ENCODE peak calls at places on chromosomes 1 and 21, in seven cellular contexts. One of them, this sample, is unnamed.

GRCh38 chr1:167821969-167822685 is 91.8 kb downstream of the ADCY10 start:
- DNase-seq in activated effector memory CD4-positive, alpha-beta T cell treated with anti-CD3 and anti-CD28 coated beads, Interleukin-2, amount 50 U/mL, for 16 hours: no peak
- DNase-seq in naive thymus-derived CD4-positive, alpha-beta T cell: no peak
- DNase-seq in EH: peak
- DNase-seq in activated CD4-positive, alpha-beta T cell treated with anti-CD3 and anti-CD28 coated beads, Interleukin-2, amount 10 ng/mL, durations not matched to agents 7 days and 5 days: no peak
- DNase-seq in NCI-H82: no peak
- DNase-seq in NCI-H1092: no peak
- DNase-seq in this sample: no peak

GRCh38 chr1:58162952-58163550 is 383.5 kb downstream of the OMA1 start:
- DNase-seq in naive thymus-derived CD4-positive, alpha-beta T cell: peak
- DNase-seq in NCI-H82: peak
- DNase-seq in activated CD4-positive, alpha-beta T cell treated with anti-CD3 and anti-CD28 coated beads, Interleukin-2, amount 10 ng/mL, durations not matched to agents 7 days and 5 days: peak
- DNase-seq in activated effector memory CD4-positive, alpha-beta T cell treated with anti-CD3 and anti-CD28 coated beads, Interleukin-2, amount 50 U/mL, for 16 hours: no peak
- DNase-seq in NCI-H1092: peak
- DNase-seq in EH: peak
- DNase-seq in this sample: peak

GRCh38 chr21:33685613-33686197 is 43.4 kb downstream of the ITSN1 start:
- DNase-seq in activated effector memory CD4-positive, alpha-beta T cell treated with anti-CD3 and anti-CD28 coated beads, Interleukin-2, amount 50 U/mL, for 16 hours: no peak
- DNase-seq in EH: peak
- DNase-seq in NCI-H82: no peak
- DNase-seq in NCI-H1092: no peak
- DNase-seq in naive thymus-derived CD4-positive, alpha-beta T cell: no peak
- DNase-seq in activated CD4-positive, alpha-beta T cell treated with anti-CD3 and anti-CD28 coated beads, Interleukin-2, amount 10 ng/mL, durations not matched to agents 7 days and 5 days: no peak
- DNase-seq in this sample: no peak

GRCh38 chr21:28261291-28261690 is 731.4 kb downstream of the LTN1 start:
- DNase-seq in activated effector memory CD4-positive, alpha-beta T cell treated with anti-CD3 and anti-CD28 coated beads, Interleukin-2, amount 50 U/mL, for 16 hours: no peak
- DNase-seq in EH: peak
- DNase-seq in NCI-H82: no peak
- DNase-seq in naive thymus-derived CD4-positive, alpha-beta T cell: no peak
- DNase-seq in activated CD4-positive, alpha-beta T cell treated with anti-CD3 and anti-CD28 coated beads, Interleukin-2, amount 10 ng/mL, durations not matched to agents 7 days and 5 days: no peak
- DNase-seq in NCI-H1092: no peak
- DNase-seq in this sample: no peak

GRCh38 chr1:52662645-52663313 is 29.8 kb downstream of the SHISAL2A start:
- DNase-seq in NCI-H82: peak
- DNase-seq in EH: peak
- DNase-seq in naive thymus-derived CD4-positive, alpha-beta T cell: no peak
- DNase-seq in activated CD4-positive, alpha-beta T cell treated with anti-CD3 and anti-CD28 coated beads, Interleukin-2, amount 10 ng/mL, durations not matched to agents 7 days and 5 days: no peak
- DNase-seq in activated effector memory CD4-positive, alpha-beta T cell treated with anti-CD3 and anti-CD28 coated beads, Interleukin-2, amount 50 U/mL, for 16 hours: no peak
- DNase-seq in NCI-H1092: no peak
- DNase-seq in this sample: no peak

GRCh38 chr1:5566924-5567323 is 425.3 kb downstream of the NPHP4 start:
- DNase-seq in NCI-H82: no peak
- DNase-seq in NCI-H1092: no peak
- DNase-seq in activated effector memory CD4-positive, alpha-beta T cell treated with anti-CD3 and anti-CD28 coated beads, Interleukin-2, amount 50 U/mL, for 16 hours: no peak
- DNase-seq in naive thymus-derived CD4-positive, alpha-beta T cell: no peak
- DNase-seq in activated CD4-positive, alpha-beta T cell treated with anti-CD3 and anti-CD28 coated beads, Interleukin-2, amount 10 ng/mL, durations not matched to agents 7 days and 5 days: no peak
- DNase-seq in EH: no peak
- DNase-seq in this sample: no peak

GRCh38 chr1:227869851-227870305 is 54.4 kb downstream of the PRSS38 start:
- DNase-seq in activated effector memory CD4-positive, alpha-beta T cell treated with anti-CD3 and anti-CD28 coated beads, Interleukin-2, amount 50 U/mL, for 16 hours: no peak
- DNase-seq in NCI-H82: no peak
- DNase-seq in NCI-H1092: no peak
- DNase-seq in EH: peak
- DNase-seq in activated CD4-positive, alpha-beta T cell treated with anti-CD3 and anti-CD28 coated beads, Interleukin-2, amount 10 ng/mL, durations not matched to agents 7 days and 5 days: peak
- DNase-seq in naive thymus-derived CD4-positive, alpha-beta T cell: peak
- DNase-seq in this sample: no peak

GRCh38 chr1:23424171-23424959 is at the start of gene TCEA3:
- DNase-seq in NCI-H82: no peak
- DNase-seq in activated effector memory CD4-positive, alpha-beta T cell treated with anti-CD3 and anti-CD28 coated beads, Interleukin-2, amount 50 U/mL, for 16 hours: peak
- DNase-seq in activated CD4-positive, alpha-beta T cell treated with anti-CD3 and anti-CD28 coated beads, Interleukin-2, amount 10 ng/mL, durations not matched to agents 7 days and 5 days: peak
- DNase-seq in naive thymus-derived CD4-positive, alpha-beta T cell: peak
- DNase-seq in NCI-H1092: no peak
- DNase-seq in EH: peak
- DNase-seq in this sample: no peak

GRCh38 chr1:59041878-59042277 is 255.0 kb upstream of the FGGY start:
- DNase-seq in naive thymus-derived CD4-positive, alpha-beta T cell: no peak
- DNase-seq in activated effector memory CD4-positive, alpha-beta T cell treated with anti-CD3 and anti-CD28 coated beads, Interleukin-2, amount 50 U/mL, for 16 hours: no peak
- DNase-seq in NCI-H1092: no peak
- DNase-seq in activated CD4-positive, alpha-beta T cell treated with anti-CD3 and anti-CD28 coated beads, Interleukin-2, amount 10 ng/mL, durations not matched to agents 7 days and 5 days: no peak
- DNase-seq in EH: peak
- DNase-seq in NCI-H82: no peak
- DNase-seq in this sample: no peak

GRCh38 chr1:17071794-17072193 is 18.0 kb upstream of the SDHB start:
- DNase-seq in NCI-H1092: no peak
- DNase-seq in activated CD4-positive, alpha-beta T cell treated with anti-CD3 and anti-CD28 coated beads, Interleukin-2, amount 10 ng/mL, durations not matched to agents 7 days and 5 days: no peak
- DNase-seq in EH: no peak
- DNase-seq in activated effector memory CD4-positive, alpha-beta T cell treated with anti-CD3 and anti-CD28 coated beads, Interleukin-2, amount 50 U/mL, for 16 hours: no peak
- DNase-seq in naive thymus-derived CD4-positive, alpha-beta T cell: no peak
- DNase-seq in NCI-H82: no peak
- DNase-seq in this sample: no peak